ENCODE peak calls at places on chromosomes 1 and 21, in seven cellular contexts. W is GM12878, G is stomach, V is transverse colon, J is sigmoid colon, Y is A549, P is HepG2. H is an unnamed sample.

GRCh38 chr1:19682257-19682656 is 17.6 kb downstream of the HTR6 start:
- DNase-seq in G (no peak), P (no peak), V (no peak), Y (no peak), J (no peak), W (no peak), H (no peak)

GRCh38 chr1:219120625-219121544 is 52.8 kb upstream of the LYPLAL1 start:
- DNase-seq in Y (peak; percentile 53), G (no peak), W (no peak), P (no peak), J (peak; percentile 80), V (no peak), H (peak; percentile 77)

GRCh38 chr21:39319251-39319756 is 5.9 kb upstream of the BRWD1 start:
- DNase-seq in G (no peak), V (no peak), Y (no peak), J (peak; percentile 84), W (no peak), P (no peak), H (no peak)

GRCh38 chr1:27527857-27528700 is 38.1 kb upstream of the WASF2 start:
- DNase-seq in V (peak; percentile 83), J (no peak), G (peak; percentile 67), Y (no peak), W (no peak), P (no peak), H (peak; percentile 83)

GRCh38 chr1:64051801-64052200 is 151.6 kb upstream of the UBE2U start:
- DNase-seq in P (no peak), V (no peak), G (no peak), Y (no peak), J (no peak), W (no peak), H (no peak)

GRCh38 chr1:203089651-203090045 is 3.8 kb upstream of the MYOG start:
- DNase-seq in P (no peak), V (no peak), Y (no peak), G (peak; percentile 14), J (no peak), W (no peak), H (no peak)

GRCh38 chr1:116379674-116380498 is 6.8 kb downstream of the ATP1A1 start:
- DNase-seq in J (no peak), V (no peak), P (peak; percentile 27), G (no peak), Y (no peak), W (no peak), H (no peak)

GRCh38 chr21:28069446-28069845 is 923.2 kb downstream of the LTN1 start:
- DNase-seq in Y (no peak), J (no peak), G (no peak), W (no peak), P (no peak), V (no peak), H (no peak)

GRCh38 chr1:187871177-187871576 is 1042.4 kb downstream of the PLA2G4A start:
- DNase-seq in J (no peak), G (no peak), P (no peak), V (no peak), Y (no peak), W (no peak), H (no peak)

GRCh38 chr1:44237721-44238457 is 24.6 kb downstream of the DMAP1 start:
- DNase-seq in J (peak; percentile 94), G (no peak), V (peak; percentile 89), P (no peak), Y (no peak), W (no peak), H (peak; percentile 66)

GRCh38 chr1:21647431-21648373 is 21.5 kb downstream of the RAP1GAP start:
- DNase-seq in Y (peak; percentile 55), V (peak; percentile 28), G (no peak), P (no peak), W (no peak), J (no peak), H (no peak)

GRCh38 chr1:10866314-10867091 is 70.1 kb upstream of the CASZ1 start:
- DNase-seq in P (peak; percentile 18), J (no peak), V (peak; percentile 16), W (no peak), Y (peak; percentile 16), G (no peak), H (peak; percentile 19)

GRCh38 chr1:3060601-3061551 is 8.1 kb upstream of the PRDM16 start:
- DNase-seq in W (no peak), J (peak; percentile 49), P (no peak), G (peak; percentile 25), Y (no peak), V (no peak), H (no peak)

GRCh38 chr1:43706598-43707190 is 642 bp upstream of the ST3GAL3 start:
- DNase-seq in J (no peak), W (no peak), P (peak; percentile 20), Y (peak; percentile 10), V (peak; percentile 22), G (no peak), H (no peak)

GRCh38 chr1:92480813-92481597 is 5.7 kb downstream of the GFI1 start:
- DNase-seq in P (no peak), G (no peak), J (no peak), Y (no peak), V (no peak), W (no peak), H (no peak)

GRCh38 chr1:102897537-102897936 is 210.8 kb downstream of the COL11A1 start:
- DNase-seq in J (no peak), Y (peak; percentile 50), W (no peak), P (no peak), V (no peak), G (no peak), H (no peak)

GRCh38 chr1:7770620-7770938 is 517 bp upstream of the VAMP3 start:
- DNase-seq in G (no peak), Y (no peak), J (no peak), W (no peak), V (no peak), P (no peak), H (no peak)

GRCh38 chr1:7333576-7333975 is 437.5 kb upstream of the VAMP3 start:
- DNase-seq in W (no peak), Y (peak; percentile 60), V (no peak), P (no peak), G (no peak), J (no peak), H (no peak)

GRCh38 chr1:106615473-106615872 is 441.0 kb upstream of the PRMT6 start:
- DNase-seq in W (no peak), Y (no peak), J (no peak), G (no peak), V (no peak), P (no peak), H (no peak)

GRCh38 chr1:2494323-2494693 is 18.2 kb downstream of the PLCH2 start:
- DNase-seq in J (peak; percentile 78), W (no peak), G (no peak), P (peak; percentile 28), Y (peak; percentile 74), V (peak; percentile 57), H (no peak)

GRCh38 chr1:198416276-198416675 is 124.2 kb downstream of the ATP6V1G3 start:
- DNase-seq in Y (no peak), W (no peak), G (no peak), J (no peak), P (no peak), V (no peak), H (no peak)

GRCh38 chr1:50471967-50472366 is 48.7 kb upstream of the DMRTA2 start:
- DNase-seq in P (no peak), Y (no peak), W (no peak), J (no peak), V (no peak), G (no peak), H (no peak)

GRCh38 chr1:52706941-52707926 is 9.1 kb upstream of the COA7 start:
- DNase-seq in Y (no peak), J (no peak), P (no peak), W (no peak), V (peak; percentile 71), G (no peak), H (no peak)

GRCh38 chr1:243315933-243316332 is 60.1 kb downstream of the SDCCAG8 start:
- DNase-seq in V (no peak), G (no peak), Y (no peak), W (no peak), J (no peak), P (no peak), H (no peak)
- H3K4me1 ChIP-seq in V (no peaks in the 10 kb centered on the region), G (peaks cover 31% of the 10 kb centered on the region), Y (no peaks in the 10 kb centered on the region), W (peaks cover 32% of the 10 kb centered on the region), J (no peaks in the 10 kb centered on the region), P (no peaks in the 10 kb centered on the region), H (no peaks in the 10 kb centered on the region)

GRCh38 chr1:230105245-230105753 is 38.3 kb downstream of the GALNT2 start:
- DNase-seq in W (no peak), J (no peak), V (no peak), Y (no peak), P (peak; percentile 72), G (no peak), H (no peak)
- H3K4me3 ChIP-seq in W (peak overlapping the region; percentile 39), J (no peak overlapping the region), V (no peak overlapping the region), Y (peak overlapping the region; percentile 40), P (peak overlapping the region; percentile 54), G (peak overlapping the region; percentile 12), H (no peak overlapping the region)

GRCh38 chr21:34614693-34615486 is at the start of gene RCAN1:
- DNase-seq in W (peak; percentile 75), V (peak; percentile 93), Y (peak; percentile 87), P (peak; percentile 89), J (peak; percentile 95), G (peak; percentile 91), H (peak; percentile 82)
- TF ChIP-seq EP300 in W (no peak), V (no peak), Y (no peak), P (no peak), J (no peak), G (no peak), H (no peak)

GRCh38 chr1:215567491-215568286 is 585 bp downstream of the KCTD3 start:
- DNase-seq in W (no peak), Y (peak; percentile 77), J (peak; percentile 67), V (peak; percentile 51), G (no peak), P (peak; percentile 54), H (peak; percentile 61)

GRCh38 chr1:215568287-215568692 is 1.2 kb downstream of the KCTD3 start:
- DNase-seq in J (peak; percentile 69), Y (peak; percentile 25), P (no peak), G (no peak), V (no peak), W (no peak), H (peak; percentile 32)

GRCh38 chr1:215566556-215567490 is at the start of gene KCTD3:
- DNase-seq in G (peak; percentile 76), Y (peak; percentile 81), P (peak; percentile 64), W (no peak), V (peak; percentile 79), J (peak; percentile 89), H (peak; percentile 73)

DNA sequence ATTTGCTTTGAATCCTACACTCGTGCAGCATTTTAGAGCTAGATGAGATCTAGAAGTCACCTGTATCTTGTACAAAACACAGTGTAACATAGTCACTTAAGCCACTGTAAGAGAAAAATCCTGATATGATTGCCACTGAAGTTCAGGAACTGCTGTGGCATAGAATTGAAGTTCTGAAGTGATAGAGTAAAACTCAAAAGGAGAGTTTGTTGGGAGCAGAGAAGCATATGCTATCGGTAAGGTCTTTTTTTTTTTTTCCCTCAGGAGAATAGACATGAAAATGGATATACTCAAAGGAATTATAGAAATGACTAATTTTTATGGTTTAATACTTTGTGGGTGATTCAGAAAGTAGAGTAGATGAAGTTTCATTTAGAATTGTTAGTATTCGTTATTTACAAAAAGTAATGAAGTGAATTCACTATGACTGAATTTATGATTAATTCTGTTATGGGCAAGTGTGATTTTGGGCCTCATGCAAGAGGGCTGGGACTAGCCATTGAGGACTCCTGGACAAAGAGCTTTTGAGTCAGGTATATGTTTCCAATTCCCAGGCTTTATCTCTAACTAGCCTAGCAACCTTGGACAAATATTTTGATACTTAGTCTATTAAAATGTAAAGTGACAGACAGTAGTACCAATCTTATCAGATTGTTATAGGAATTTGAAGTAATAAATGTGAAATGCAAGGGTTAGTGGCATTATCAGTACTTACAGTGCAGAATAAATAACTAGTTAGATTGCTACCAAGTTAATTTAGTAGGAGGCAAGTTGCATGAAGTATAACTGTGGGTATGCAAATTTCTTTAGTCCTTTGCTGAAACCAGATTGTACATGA is 3.1 kb downstream of the KCTD3 start:
- DNase-seq in G (no peak), W (no peak), P (no peak), Y (no peak), V (no peak), J (no peak), H (no peak)
- H3K4me1 ChIP-seq in G (peaks cover 65% of the 10 kb centered on the region), W (peaks cover 9% of the 10 kb centered on the region), P (peaks cover 49% of the 10 kb centered on the region), Y (peaks cover 39% of the 10 kb centered on the region), V (peaks cover 43% of the 10 kb centered on the region), J (peaks cover 57% of the 10 kb centered on the region), H (peaks cover 6% of the 10 kb centered on the region)